ENCODE peak calls at places on chromosomes 4 and X, in eight cellular contexts. V, U, J, B, O, T, A and W are unnamed samples. For H3K9me3, the result is how much of the 10 kb centered on the place peaks cover.

GRCh38 chrX:106481341-106481740 is 130.4 kb upstream of the RADX start:
- DNase-seq in U (no peak), J (peak), A (peak), T (peak), B (no peak), V (no peak), O (no peak), W (peak)

GRCh38 chr4:77036206-77036605 is 39.6 kb downstream of the CCNI start:
- DNase-seq in T (no peak), U (no peak), V (peak), O (no peak), J (no peak), B (no peak), A (no peak), W (no peak)

GRCh38 chr4:8537041-8537461 is 43.1 kb upstream of the GPR78 start:
- DNase-seq in U (peak), V (peak), O (no peak), T (no peak), B (no peak), A (peak), J (no peak), W (no peak)

GRCh38 chr4:183107891-183108459 is 8.9 kb downstream of the WWC2 start:
- DNase-seq in V (no peak), U (no peak), O (no peak), T (no peak), B (no peak), J (no peak), A (no peak), W (no peak)

GRCh38 chr4:94472056-94472826 is 20.5 kb downstream of the PDLIM5 start:
- DNase-seq in J (no peak), T (no peak), B (no peak), U (no peak), O (no peak), A (no peak), V (no peak), W (no peak)

GRCh38 chrX:650274-650673 is 19.7 kb downstream of the SHOX start:
- DNase-seq in A (no peak), U (no peak), O (no peak), J (no peak), T (no peak), V (peak), B (peak), W (no peak)

GRCh38 chr4:124686279-124686678 is 26.3 kb downstream of the ANKRD50 start:
- DNase-seq in U (no peak), A (no peak), B (no peak), T (no peak), J (peak), V (no peak), O (peak), W (no peak)

GRCh38 chrX:10450229-10450958 is 170.0 kb downstream of the MID1 start:
- DNase-seq in B (no peak), U (no peak), V (peak), T (no peak), J (no peak), O (no peak), A (no peak), W (no peak)

GRCh38 chr4:78870056-78870455 is 69.2 kb downstream of the PAQR3 start:
- DNase-seq in V (no peak), J (no peak), T (no peak), U (no peak), A (no peak), O (no peak), B (no peak), W (no peak)

GRCh38 chrX:150200361-150200760 is 162.8 kb upstream of the MAMLD1 start:
- DNase-seq in O (no peak), V (no peak), J (no peak), A (no peak), B (no peak), T (no peak), U (no peak), W (no peak)

GRCh38 chrX:95860127-95860526 is 824.5 kb upstream of the DIAPH2 start:
- DNase-seq in B (no peak), U (no peak), T (no peak), J (no peak), A (no peak), O (no peak), V (no peak), W (no peak)

GRCh38 chr4:38782452-38783108 is at the start of gene TLR10:
- DNase-seq in O (peak), U (no peak), T (peak), B (no peak), J (peak), V (no peak), A (peak), W (peak)

GRCh38 chr4:48698029-48698901 is 81.8 kb downstream of the FRYL start:
- DNase-seq in U (peak), O (no peak), A (peak), T (no peak), V (peak), J (peak), B (no peak), W (no peak)

GRCh38 chr4:123955167-123955824 is 558.7 kb downstream of the SPRY1 start:
- DNase-seq in U (no peak), T (no peak), V (no peak), B (no peak), O (no peak), A (no peak), J (no peak), W (no peak)

GRCh38 chrX:15838017-15838416 is 16.6 kb downstream of the AP1S2 start:
- DNase-seq in V (no peak), T (no peak), A (no peak), B (no peak), J (peak), O (no peak), U (no peak), W (no peak)

GRCh38 chrX:40054793-40055192 is 43.0 kb downstream of the BCOR start:
- DNase-seq in T (no peak), A (no peak), V (no peak), B (no peak), U (no peak), O (no peak), J (no peak), W (no peak)

GRCh38 chrX:40050532-40050931 is 47.2 kb downstream of the BCOR start:
- DNase-seq in A (no peak), T (no peak), V (no peak), B (no peak), J (no peak), U (no peak), O (no peak), W (no peak)

GRCh38 chrX:40047485-40047884 is 50.3 kb downstream of the BCOR start:
- DNase-seq in A (no peak), V (no peak), T (no peak), J (no peak), U (no peak), O (no peak), B (no peak), W (no peak)

DNA sequence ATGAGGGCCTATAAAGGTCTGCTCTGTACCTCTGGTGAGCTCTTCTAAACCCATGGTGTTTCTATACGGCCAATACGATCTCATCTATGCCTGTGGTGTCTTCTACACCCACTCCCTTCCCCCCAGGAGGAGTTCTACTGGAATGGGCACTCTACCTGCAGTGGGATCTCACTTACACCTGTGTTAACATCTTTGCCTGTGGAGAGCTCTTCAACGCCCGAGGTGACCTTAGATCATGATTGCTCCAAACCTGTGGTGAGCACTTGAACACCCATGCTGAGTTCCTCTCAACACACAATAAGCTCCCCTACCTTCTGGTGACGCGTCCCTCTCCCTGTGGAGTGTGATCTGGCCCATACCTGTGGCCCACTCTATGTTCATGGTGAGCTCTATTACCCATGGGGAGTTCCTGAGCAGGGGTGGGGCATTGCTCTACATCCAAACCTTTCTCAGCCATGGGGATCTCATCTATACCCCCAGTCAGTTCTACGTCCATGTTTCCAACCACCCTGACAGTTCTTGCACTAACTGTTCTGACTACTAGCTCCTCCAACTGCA is 48.6 kb downstream of the BCOR start:
- DNase-seq in U (no peak), O (no peak), T (no peak), B (no peak), J (no peak), A (no peak), V (no peak), W (no peak)
- H3K9me3 ChIP-seq in U (under half), O (under half), T (under half), B (under half), J (under half), A (under half), V (under half), W (under half)

DNA sequence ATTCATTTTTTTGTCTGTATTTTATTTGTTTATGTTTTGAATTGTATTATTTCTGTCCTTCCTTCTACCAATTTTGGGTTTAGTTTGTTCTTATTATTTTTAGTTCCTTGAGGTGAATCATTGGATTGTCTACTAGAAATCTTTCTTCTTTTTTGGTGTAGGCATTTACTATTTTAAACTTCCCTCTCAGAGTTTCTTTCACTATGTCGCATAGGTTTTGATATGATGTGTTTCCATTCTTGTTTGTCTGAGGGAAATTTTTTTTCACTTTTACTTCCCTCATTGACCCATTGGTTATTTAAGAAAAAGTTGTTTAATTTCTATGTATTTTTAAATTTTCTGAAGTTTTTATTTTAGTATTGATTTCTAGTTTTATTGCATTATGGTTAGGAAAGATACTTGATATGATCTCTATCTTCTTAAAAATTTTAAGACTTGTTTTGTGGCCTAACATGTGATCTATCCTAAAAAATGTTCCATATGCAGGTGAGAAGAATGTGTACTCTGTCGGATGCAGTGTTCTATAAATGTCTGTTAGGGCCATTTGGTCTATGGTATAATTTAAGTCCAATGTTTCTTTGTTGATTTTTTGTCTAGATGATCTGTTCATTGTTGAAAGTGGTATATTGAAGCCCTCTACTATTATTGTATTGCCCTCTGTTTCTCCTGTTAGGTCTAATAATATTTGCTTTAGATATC is 68.8 kb downstream of the IL15 start:
- DNase-seq in J (no peak), T (no peak), A (no peak), V (no peak), O (no peak), U (no peak), B (no peak), W (no peak)
- H3K27ac ChIP-seq in J (no peak), T (no peak), A (no peak), V (no peak), O (no peak), U (no peak), B (no peak), W (no peak)

GRCh38 chrX:40100141-40100536 is 2.4 kb upstream of the BCOR start:
- DNase-seq in U (peak), V (no peak), J (peak), A (no peak), B (no peak), T (no peak), O (no peak), W (no peak)
- H3K9me3 ChIP-seq in U (under half), V (under half), J (under half), A (under half), B (under half), T (under half), O (under half), W (under half)

GRCh38 chrX:54198262-54198661 is 15.2 kb upstream of the FAM120C start:
- DNase-seq in A (no peak), U (no peak), T (no peak), B (no peak), V (no peak), J (no peak), O (no peak), W (no peak)
- H3K27ac ChIP-seq in A (no peak), U (no peak), T (no peak), B (no peak), V (no peak), J (no peak), O (no peak), W (no peak)

GRCh38 chr4:140168474-140168873 is 14.5 kb upstream of the MAML3 start:
- DNase-seq in O (no peak), U (no peak), B (no peak), J (peak), T (no peak), A (no peak), V (no peak), W (no peak)
- H3K9me3 ChIP-seq in O (under half), U (under half), B (under half), J (under half), T (under half), A (under half), V (under half), W (under half)

GRCh38 chrX:24082446-24082845 is 27.7 kb downstream of the EIF2S3 start:
- DNase-seq in B (no peak), V (no peak), U (no peak), O (no peak), T (no peak), A (no peak), J (no peak), W (no peak)
- H3K27ac ChIP-seq in B (no peak), V (no peak), U (no peak), O (no peak), T (no peak), A (no peak), J (no peak), W (no peak)

GRCh38 chrX:44904542-44905115 is 31.6 kb downstream of the KDM6A start:
- DNase-seq in O (no peak), A (no peak), B (no peak), V (no peak), J (peak), U (no peak), T (no peak), W (no peak)

GRCh38 chrX:44908198-44908597 is 35.2 kb downstream of the KDM6A start:
- DNase-seq in T (no peak), O (no peak), V (no peak), B (no peak), U (no peak), J (no peak), A (no peak), W (no peak)

GRCh38 chrX:44906542-44906941 is 33.6 kb downstream of the KDM6A start:
- DNase-seq in A (no peak), V (no peak), B (no peak), U (no peak), T (no peak), J (no peak), O (no peak), W (no peak)

GRCh38 chrX:44906041-44906440 is 33.1 kb downstream of the KDM6A start:
- DNase-seq in J (no peak), B (no peak), O (no peak), U (no peak), T (no peak), A (no peak), V (no peak), W (no peak)

GRCh38 chrX:44908838-44909237 is 35.9 kb downstream of the KDM6A start:
- DNase-seq in V (no peak), T (no peak), U (no peak), A (no peak), B (no peak), J (no peak), O (no peak), W (no peak)
- H3K9me3 ChIP-seq in V (under half), T (under half), U (under half), A (under half), B (under half), J (under half), O (under half), W (under half)

GRCh38 chr4:1899149-1900086 is 28.2 kb downstream of the NSD2 start:
- DNase-seq in J (peak), A (peak), O (peak), T (peak), U (peak), V (peak), B (peak), W (peak)

GRCh38 chr4:1898681-1899080 is 27.5 kb downstream of the NSD2 start:
- DNase-seq in A (no peak), V (no peak), J (peak), U (no peak), B (no peak), T (no peak), O (no peak), W (no peak)

GRCh38 chr4:1896658-1896991 is 25.4 kb downstream of the NSD2 start:
- DNase-seq in B (no peak), V (no peak), J (no peak), U (no peak), A (no peak), O (no peak), T (no peak), W (no peak)

GRCh38 chr4:1895971-1896657 is 24.9 kb downstream of the NSD2 start:
- DNase-seq in B (no peak), A (no peak), J (no peak), V (no peak), T (no peak), O (no peak), U (no peak), W (no peak)

GRCh38 chr4:1898007-1898406 is 26.8 kb downstream of the NSD2 start:
- DNase-seq in V (no peak), T (no peak), O (no peak), A (no peak), B (no peak), U (no peak), J (no peak), W (no peak)
- H3K27ac ChIP-seq in V (no peak), T (no peak), O (no peak), A (no peak), B (no peak), U (no peak), J (no peak), W (no peak)

DNA sequence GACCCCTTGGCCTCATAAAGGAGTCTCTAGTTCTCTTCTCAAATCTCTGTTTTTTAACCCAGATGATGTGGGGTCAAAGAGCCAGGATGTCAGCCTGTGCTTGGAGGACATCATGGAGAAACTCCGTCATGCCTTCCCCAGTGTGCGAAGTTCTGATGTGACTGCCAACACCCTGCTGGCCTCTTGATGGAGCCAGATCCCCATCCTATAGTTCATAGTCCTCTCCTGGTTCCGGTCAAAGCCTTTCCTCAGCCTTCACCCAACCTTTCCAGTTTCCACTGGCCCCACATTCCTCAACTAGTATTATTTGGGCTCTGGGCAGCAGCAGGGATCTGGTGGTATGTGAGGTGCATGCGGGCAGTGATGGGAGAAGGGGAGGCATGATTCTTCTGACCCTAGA is 30.7 kb downstream of the TAF7L start:
- DNase-seq in T (no peak), A (no peak), J (peak), B (no peak), O (peak), U (no peak), V (no peak), W (no peak)
- H3K9me3 ChIP-seq in T (under half), A (under half), J (under half), B (under half), O (under half), U (under half), V (under half), W (under half)